ENCODE peak calls at places on chromosomes 7 and 10, in four cellular contexts. Y, F, U and A are unnamed samples.

GRCh38 chr7:2471022-2471329 is 5.2 kb downstream of the GRIFIN start:
- DNase-seq in Y (no peak), F (no peak), U (no peak), A (no peak)

GRCh38 chr10:32190890-32191491 is 134.8 kb upstream of the KIF5B start:
- DNase-seq in Y (no peak), F (peak; percentile 36), U (no peak), A (no peak)

GRCh38 chr10:79433324-79434222 is 11.9 kb downstream of the ZCCHC24 start:
- DNase-seq in Y (no peak), F (no peak), U (peak; percentile 55), A (no peak)

GRCh38 chr10:126571203-126571602 is 99.3 kb downstream of the C10orf90 start:
- DNase-seq in Y (no peak), F (no peak), U (no peak), A (no peak)

GRCh38 chr7:81574723-81575326 is 195.0 kb downstream of the HGF start:
- DNase-seq in Y (no peak), F (no peak), U (no peak), A (no peak)

GRCh38 chr7:128909605-128910568 is 622 bp downstream of the KCP start:
- DNase-seq in Y (no peak), F (no peak), U (no peak), A (no peak)

GRCh38 chr10:71868192-71868697 is 17.2 kb upstream of the PSAP start:
- DNase-seq in Y (no peak), F (no peak), U (no peak), A (no peak)

GRCh38 chr7:99380823-99381663 is 6.5 kb downstream of the ARPC1B start:
- DNase-seq in Y (no peak), F (no peak), U (peak; percentile 96), A (no peak)

GRCh38 chr7:92841192-92841591 is 4.8 kb upstream of the CDK6 start:
- DNase-seq in Y (no peak), F (no peak), U (no peak), A (no peak)

GRCh38 chr10:16195894-16196293 is 240.9 kb upstream of the PTER start:
- DNase-seq in Y (no peak), F (no peak), U (no peak), A (no peak)

GRCh38 chr10:131891196-131891928 is 9.4 kb upstream of the PPP2R2D start:
- DNase-seq in Y (no peak), F (no peak), U (no peak), A (no peak)

GRCh38 chr7:2638224-2638991 is 6.6 kb downstream of the TTYH3 start:
- DNase-seq in Y (peak; percentile 89), F (no peak), U (no peak), A (no peak)

GRCh38 chr7:119329715-119330114 is 943.3 kb upstream of the KCND2 start:
- DNase-seq in Y (no peak), F (no peak), U (no peak), A (no peak)

GRCh38 chr7:23810099-23810498 is 100.1 kb downstream of the STK31 start:
- DNase-seq in Y (no peak), F (no peak), U (no peak), A (no peak)

GRCh38 chr7:78346824-78347223 is 548.3 kb downstream of the PHTF2 start:
- DNase-seq in Y (no peak), F (no peak), U (no peak), A (no peak)

GRCh38 chr7:30365626-30366025 is 81.2 kb downstream of the ZNRF2 start:
- DNase-seq in Y (no peak), F (no peak), U (no peak), A (no peak)

GRCh38 chr10:113047963-113048781 is 98.1 kb downstream of the TCF7L2 start:
- DNase-seq in Y (no peak), F (no peak), U (no peak), A (no peak)

GRCh38 chr7:117669818-117670217 is 190.0 kb downstream of the CFTR start:
- DNase-seq in Y (no peak), F (peak; percentile 24), U (no peak), A (no peak)

GRCh38 chr10:132548106-132548823 is 10.7 kb downstream of the INPP5A start:
- DNase-seq in Y (no peak), F (no peak), U (no peak), A (no peak)

GRCh38 chr7:121313220-121313792 is 15.5 kb upstream of the WNT16 start:
- DNase-seq in Y (no peak), F (no peak), U (no peak), A (no peak)

GRCh38 chr7:50697686-50698085 is 85.0 kb downstream of the GRB10 start:
- DNase-seq in Y (no peak), F (no peak), U (no peak), A (no peak)

GRCh38 chr7:102439963-102440795 is 6.8 kb downstream of the ORAI2 start:
- DNase-seq in Y (peak; percentile 47), F (no peak), U (no peak), A (peak; percentile 60)

GRCh38 chr7:157302314-157302711 is 34.5 kb upstream of the DNAJB6 start:
- DNase-seq in Y (no peak), F (no peak), U (peak; percentile 95), A (no peak)

GRCh38 chr7:129734400-129734799 is 122.9 kb downstream of the NRF1 start:
- DNase-seq in Y (no peak), F (no peak), U (no peak), A (no peak)

GRCh38 chr10:58517071-58517470 is 4.4 kb downstream of the BICC1 start:
- DNase-seq in Y (no peak), F (no peak), U (no peak), A (no peak)

GRCh38 chr10:48277093-48277492 is 2.6 kb upstream of the FRMPD2 start:
- DNase-seq in Y (no peak), F (no peak), U (no peak), A (no peak)

GRCh38 chr7:70417061-70417655 is 714.8 kb upstream of the GALNT17 start:
- DNase-seq in Y (no peak), F (peak; percentile 80), U (no peak), A (no peak)

GRCh38 chr7:102967798-102968197 is 55.0 kb downstream of the LRRC17 start:
- DNase-seq in Y (no peak), F (no peak), U (no peak), A (no peak)

GRCh38 chr7:129480674-129481363 is 21.5 kb upstream of the SMKR1 start:
- DNase-seq in Y (no peak), F (no peak), U (no peak), A (no peak)

GRCh38 chr10:11197266-11197712 is 179.6 kb downstream of the CELF2 start:
- DNase-seq in Y (no peak), F (no peak), U (no peak), A (no peak)

GRCh38 chr7:106256137-106256536 is 28.6 kb downstream of the NAMPT start:
- DNase-seq in Y (no peak), F (no peak), U (no peak), A (no peak)

GRCh38 chr7:147298611-147299043 is 1182.0 kb downstream of the CNTNAP2 start:
- DNase-seq in Y (no peak), F (no peak), U (no peak), A (no peak)